ENCODE peak calls at places on chromosomes 5 and 9, in four cellular contexts. U, D, M and Q are unnamed samples.

GRCh38 chr9:33946779-33947535 is 101.7 kb downstream of the UBAP2 start:
- DNase-seq in U (no peak), D (no peak), M (no peak), Q (peak)

GRCh38 chr5:56819027-56819881 is 3.9 kb downstream of the MAP3K1 start:
- DNase-seq in D (no peak), U (no peak), M (no peak), Q (no peak)

GRCh38 chr9:116234091-116234490 is 80.5 kb downstream of the PAPPA start:
- DNase-seq in D (no peak), U (peak), M (no peak), Q (peak)

GRCh38 chr9:36903541-36904435 is 130.3 kb downstream of the PAX5 start:
- DNase-seq in U (no peak), D (peak), M (peak), Q (no peak)

GRCh38 chr5:31887556-31887955 is 248.6 kb downstream of the PDZD2 start:
- DNase-seq in M (no peak), D (no peak), U (no peak), Q (no peak)

GRCh38 chr9:113587471-113588031 is 124.0 kb downstream of the RGS3 start:
- DNase-seq in D (no peak), M (no peak), U (peak), Q (no peak)

GRCh38 chr5:32465076-32465475 is 20.5 kb upstream of the ZFR start:
- DNase-seq in U (no peak), M (no peak), D (no peak), Q (no peak)

GRCh38 chr5:51810592-51810991 is 427.3 kb downstream of the ISL1 start:
- DNase-seq in M (no peak), U (no peak), D (no peak), Q (no peak)

GRCh38 chr5:7805379-7805778 is 45.6 kb downstream of the CFAP90 start:
- DNase-seq in U (no peak), M (peak), D (no peak), Q (no peak)

GRCh38 chr5:54741711-54742110 is 224.2 kb downstream of the SNX18 start:
- DNase-seq in U (no peak), D (no peak), M (no peak), Q (no peak)

GRCh38 chr5:44336708-44337107 is 52.5 kb downstream of the FGF10 start:
- DNase-seq in D (no peak), U (no peak), M (no peak), Q (no peak)

GRCh38 chr5:40452874-40453624 is 226.7 kb upstream of the PTGER4 start:
- DNase-seq in D (no peak), U (no peak), M (no peak), Q (no peak)

GRCh38 chr5:377326-377981 is 55.9 kb downstream of the AHRR start:
- DNase-seq in D (no peak), U (no peak), M (no peak), Q (no peak)

GRCh38 chr9:128689820-128690683 is 1.0 kb downstream of the SET start:
- DNase-seq in M (no peak), D (peak), U (peak), Q (no peak)

GRCh38 chr9:96476013-96476412 is 26.0 kb downstream of the HABP4 start:
- DNase-seq in U (no peak), D (no peak), M (no peak), Q (no peak)

GRCh38 chr5:114782217-114782616 is 387.5 kb downstream of the TRIM36 start:
- DNase-seq in D (no peak), U (no peak), M (no peak), Q (no peak)

GRCh38 chr9:93099551-93100264 is 3.7 kb downstream of the CARD19 start:
- DNase-seq in D (no peak), M (no peak), U (no peak), Q (no peak)

GRCh38 chr9:87500894-87501656 is 3.4 kb downstream of the DAPK1 start:
- DNase-seq in D (no peak), U (no peak), M (no peak), Q (no peak)

GRCh38 chr9:108889649-108890067 is 27.6 kb downstream of the ACTL7A start:
- DNase-seq in U (no peak), M (peak), D (no peak), Q (no peak)

GRCh38 chr5:67246108-67246507 is 49.5 kb upstream of the CD180 start:
- DNase-seq in M (peak), U (no peak), D (no peak), Q (peak)

GRCh38 chr9:76624381-76625048 is 139.7 kb upstream of the PCA3 start:
- DNase-seq in M (no peak), U (no peak), D (no peak), Q (no peak)

GRCh38 chr9:91407580-91408275 is 15.9 kb downstream of the NFIL3 start:
- DNase-seq in U (no peak), D (no peak), M (no peak), Q (no peak)
- H3K27ac ChIP-seq in U (no peak), D (no peak), M (no peak), Q (no peak)

GRCh38 chr9:133779081-133779480 is 40.9 kb upstream of the SARDH start:
- DNase-seq in D (no peak), M (no peak), U (no peak), Q (no peak)
- H3K27ac ChIP-seq in D (no peak), M (no peak), U (no peak), Q (no peak)

GRCh38 chr9:136243631-136244030 is 2.0 kb downstream of the QSOX2 start:
- DNase-seq in D (no peak), U (no peak), M (no peak), Q (no peak)

GRCh38 chr9:136246849-136247550 is 1.4 kb upstream of the QSOX2 start:
- DNase-seq in U (no peak), M (no peak), D (no peak), Q (no peak)

GRCh38 chr9:136244116-136244775 is 1.4 kb downstream of the QSOX2 start:
- DNase-seq in D (no peak), U (no peak), M (no peak), Q (no peak)

GRCh38 chr9:136244776-136245193 is 827 bp downstream of the QSOX2 start:
- DNase-seq in U (no peak), D (no peak), M (no peak), Q (no peak)

GRCh38 chr9:136245194-136246150 is at the start of gene QSOX2:
- DNase-seq in M (peak), U (peak), D (peak), Q (peak)
- H3K27ac ChIP-seq in M (peak), U (peak), D (peak), Q (no peak)

GRCh38 chr9:14439555-14439954 is 125.6 kb upstream of the NFIB start:
- DNase-seq in M (no peak), D (no peak), U (no peak), Q (no peak)

GRCh38 chr9:14435871-14436270 is 121.9 kb upstream of the NFIB start:
- DNase-seq in D (no peak), M (no peak), U (no peak), Q (no peak)

GRCh38 chr9:14434971-14435718 is 121.2 kb upstream of the NFIB start:
- DNase-seq in M (no peak), U (no peak), D (no peak), Q (no peak)

GRCh38 chr9:14438232-14438966 is 124.5 kb upstream of the NFIB start:
- DNase-seq in D (no peak), M (no peak), U (no peak), Q (no peak)

DNA sequence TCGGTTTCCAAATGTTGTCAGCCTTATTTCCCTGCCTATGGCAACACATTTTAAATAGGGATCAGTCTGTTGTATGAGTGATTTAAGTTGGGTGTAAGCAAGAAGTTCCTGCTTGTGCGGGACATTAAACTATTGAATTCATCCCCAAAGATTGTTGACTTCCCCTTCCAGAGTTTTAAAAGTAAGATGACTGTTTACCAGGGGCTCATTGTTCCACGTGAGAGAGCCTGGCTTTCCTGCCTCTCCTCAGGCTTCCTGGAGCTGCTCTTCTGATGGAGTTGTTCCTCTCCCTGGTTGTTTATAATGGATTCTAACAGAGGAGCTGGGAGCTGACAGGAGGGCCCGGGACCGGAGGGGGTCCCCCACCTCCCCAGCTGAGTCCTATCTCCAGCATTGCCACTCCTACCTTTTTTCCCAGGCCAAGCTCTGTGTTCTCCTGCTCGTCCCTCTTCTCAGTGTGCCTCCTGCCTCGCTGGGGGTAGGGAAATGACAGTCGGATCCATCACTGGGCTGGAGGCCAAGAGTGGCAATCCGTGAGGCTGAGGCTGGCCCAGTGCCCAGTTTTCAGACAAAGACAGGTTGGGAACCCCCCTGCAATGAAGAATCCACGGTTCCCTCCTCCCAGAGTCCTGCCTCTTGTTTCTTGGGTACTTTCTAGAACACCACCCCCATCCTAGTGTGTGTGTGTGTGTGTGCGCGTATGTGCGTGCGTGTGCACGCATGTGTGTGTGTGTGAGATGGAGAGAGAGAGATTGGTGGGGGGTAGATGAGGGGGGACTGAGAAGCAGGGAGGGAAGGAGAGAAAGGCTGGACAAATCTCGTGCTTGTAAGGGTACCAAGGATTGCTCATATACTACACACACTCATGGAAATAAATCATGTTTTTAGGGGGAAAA is 123.6 kb upstream of the NFIB start:
- DNase-seq in U (peak), D (no peak), M (no peak), Q (no peak)
- H3K27ac ChIP-seq in U (peak), D (peak), M (no peak), Q (no peak)

GRCh38 chr9:105376893-105377292 is 70.9 kb upstream of the FSD1L start:
- DNase-seq in M (no peak), U (no peak), D (no peak), Q (no peak)

GRCh38 chr9:105375323-105375722 is 72.5 kb upstream of the FSD1L start:
- DNase-seq in M (no peak), U (no peak), D (no peak), Q (no peak)

GRCh38 chr9:105369911-105370310 is 77.9 kb upstream of the FSD1L start:
- DNase-seq in M (no peak), U (no peak), D (no peak), Q (no peak)

DNA sequence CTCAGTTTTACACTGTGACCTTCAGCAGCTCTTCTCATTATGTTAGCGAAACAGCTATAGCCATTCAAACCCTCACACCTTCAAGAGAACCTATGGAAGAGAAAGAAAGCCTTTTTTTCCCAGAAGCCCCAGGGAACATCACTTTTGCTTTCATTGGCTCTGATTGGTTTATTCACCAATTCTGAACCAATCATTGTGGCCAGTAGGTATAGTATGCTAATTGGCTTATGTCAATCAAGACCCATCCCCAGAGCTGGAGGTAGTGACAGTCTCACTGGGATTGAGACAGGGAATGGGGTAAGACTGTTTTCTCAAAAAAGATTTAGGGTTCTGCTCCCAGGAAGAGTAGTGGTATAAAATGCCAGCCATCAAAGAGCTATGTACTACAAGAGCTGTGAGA is 74.1 kb upstream of the FSD1L start:
- DNase-seq in U (no peak), D (no peak), M (no peak), Q (no peak)
- H3K27ac ChIP-seq in U (no peak), D (no peak), M (no peak), Q (no peak)

DNA sequence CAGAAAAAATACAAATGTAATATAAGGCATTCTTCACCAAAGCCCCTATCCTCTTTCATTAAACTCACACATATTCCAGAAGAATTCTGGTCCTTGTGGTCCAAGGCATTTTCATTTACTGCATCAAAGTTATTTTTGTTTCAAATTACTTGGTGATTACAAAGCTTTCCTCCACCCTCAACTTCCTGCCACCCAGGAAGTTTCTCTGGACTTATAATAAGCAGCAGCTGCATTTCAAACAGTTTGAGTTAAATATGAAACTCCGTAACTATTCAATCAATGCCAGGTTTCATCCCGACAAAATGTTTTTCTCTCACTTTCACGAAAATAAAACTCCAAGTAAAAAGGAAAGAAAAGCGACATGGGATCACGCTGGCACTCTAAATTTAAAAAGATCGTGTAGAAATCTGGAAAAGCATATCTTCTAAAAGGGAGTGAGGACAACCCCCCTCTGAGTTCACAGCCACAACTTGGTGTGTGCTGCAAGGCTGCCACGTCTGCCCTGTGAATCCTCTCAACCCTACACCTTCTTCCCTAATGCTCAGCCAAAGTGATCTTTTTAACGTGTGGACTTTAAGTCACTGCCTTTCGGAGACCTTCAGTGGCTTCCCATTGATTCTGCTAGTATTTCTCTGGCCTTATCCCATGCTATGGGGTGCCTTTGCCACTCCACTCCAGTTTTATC is 90.9 kb upstream of the CER1 start:
- DNase-seq in M (no peak), D (no peak), U (no peak), Q (no peak)
- H3K27ac ChIP-seq in M (no peak), D (no peak), U (no peak), Q (no peak)

GRCh38 chr9:27279611-27280010 is 17.3 kb downstream of the EQTN start:
- DNase-seq in M (no peak), D (no peak), U (no peak), Q (no peak)
- H3K27ac ChIP-seq in M (no peak), D (no peak), U (no peak), Q (no peak)

GRCh38 chr5:52839285-52839684 is 51.6 kb downstream of the ITGA1 start:
- DNase-seq in D (no peak), M (no peak), U (no peak), Q (no peak)

GRCh38 chr5:52837068-52837467 is 49.4 kb downstream of the ITGA1 start:
- DNase-seq in D (no peak), U (peak), M (no peak), Q (no peak)

GRCh38 chr5:52840286-52841050 is 52.8 kb downstream of the ITGA1 start:
- DNase-seq in M (no peak), U (peak), D (no peak), Q (no peak)

GRCh38 chr5:52837591-52838001 is 49.9 kb downstream of the ITGA1 start:
- DNase-seq in U (no peak), D (no peak), M (no peak), Q (no peak)

GRCh38 chr5:52838306-52839015 is 50.7 kb downstream of the ITGA1 start:
- DNase-seq in D (no peak), U (no peak), M (no peak), Q (no peak)
- H3K27ac ChIP-seq in D (peak), U (peak), M (no peak), Q (peak)

DNA sequence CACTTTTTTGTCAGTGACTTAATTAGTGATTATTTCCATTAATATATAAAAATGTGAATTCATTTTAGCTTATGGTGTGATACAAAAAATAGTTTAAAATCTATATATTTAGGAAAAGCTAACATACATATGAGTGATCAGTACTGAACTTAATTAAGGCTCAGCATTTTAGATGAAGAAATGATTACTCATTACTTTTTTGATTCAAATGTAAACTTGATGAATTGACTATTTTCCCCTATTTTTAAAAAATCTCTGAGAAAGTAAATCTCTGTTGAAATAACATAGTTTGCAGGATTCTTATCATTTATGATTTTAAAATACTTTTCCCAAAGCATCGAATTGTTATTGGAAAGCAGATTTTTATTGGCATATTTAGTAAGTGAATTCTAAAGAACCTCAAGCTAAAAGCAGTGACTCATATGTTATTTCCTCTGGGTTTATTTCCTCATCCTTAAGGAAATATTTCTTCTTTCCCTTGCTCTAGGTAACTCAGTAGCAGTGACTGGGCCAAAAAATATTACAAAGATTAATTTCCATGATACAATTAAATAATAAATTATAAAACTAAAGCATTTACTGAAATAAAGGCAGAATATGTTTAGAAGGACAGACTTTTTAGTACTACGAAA is 290.6 kb downstream of the FER start:
- DNase-seq in D (no peak), U (no peak), M (no peak), Q (no peak)
- H3K27ac ChIP-seq in D (no peak), U (no peak), M (no peak), Q (no peak)